ENCODE peak calls at places on chromosomes 3 and 15, in four cellular contexts. S is cardiac muscle cell, X is type B pancreatic cell, L is IMR-90. Z is an unnamed sample.

GRCh38 chr3:134644731-134645514 is 5.9 kb downstream of the KY start:
- DNase-seq in X (no peak), S (peak), L (no peak), Z (no peak)

GRCh38 chr3:153357436-153357835 is 195.4 kb downstream of the RAP2B start:
- DNase-seq in L (no peak), S (no peak), X (no peak), Z (no peak)

GRCh38 chr3:142077859-142078500 is 71.4 kb downstream of the TFDP2 start:
- DNase-seq in S (no peak), X (no peak), L (no peak), Z (no peak)

GRCh38 chr15:96421211-96421610 is 90.7 kb downstream of the NR2F2 start:
- DNase-seq in X (no peak), S (no peak), L (peak), Z (no peak)

GRCh38 chr3:136055491-136055890 is 90.0 kb downstream of the PPP2R3A start:
- DNase-seq in S (no peak), X (no peak), L (peak), Z (no peak)

GRCh38 chr3:183507551-183507950 is 48.0 kb downstream of the KLHL6 start:
- DNase-seq in L (no peak), X (no peak), S (no peak), Z (no peak)

GRCh38 chr15:51097553-51098330 is 3.0 kb upstream of the TNFAIP8L3 start:
- DNase-seq in X (no peak), L (peak), S (no peak), Z (no peak)

GRCh38 chr3:140768921-140769320 is 91.1 kb downstream of the TRIM42 start:
- DNase-seq in L (no peak), X (no peak), S (no peak), Z (no peak)

GRCh38 chr15:40190591-40190990 is 29.7 kb downstream of the BUB1B start:
- DNase-seq in X (no peak), L (peak), S (no peak), Z (no peak)

GRCh38 chr3:12750658-12751071 is 8.4 kb downstream of the TMEM40 start:
- DNase-seq in X (no peak), L (peak), S (no peak), Z (no peak)

GRCh38 chr3:153138267-153139210 is 23.5 kb upstream of the RAP2B start:
- DNase-seq in L (peak), X (no peak), S (no peak), Z (no peak)

GRCh38 chr3:61594978-61595687 is 33.8 kb downstream of the PTPRG start:
- DNase-seq in S (no peak), L (peak), X (no peak), Z (no peak)

GRCh38 chr15:36994809-36995208 is 105.5 kb downstream of the MEIS2 start:
- DNase-seq in L (no peak), S (no peak), X (no peak), Z (no peak)

GRCh38 chr15:90817117-90818057 is 51.0 kb upstream of the FURIN start:
- DNase-seq in L (no peak), S (no peak), X (no peak), Z (no peak)

GRCh38 chr3:15861163-15861562 is 63.4 kb upstream of the ANKRD28 start:
- DNase-seq in S (no peak), X (no peak), L (no peak), Z (no peak)

GRCh38 chr3:153070153-153070868 is 91.7 kb upstream of the RAP2B start:
- DNase-seq in S (no peak), L (peak), X (no peak), Z (no peak)

GRCh38 chr15:41562784-41563198 is 3.8 kb downstream of the TYRO3 start:
- DNase-seq in L (peak), X (no peak), S (no peak), Z (no peak)

GRCh38 chr3:8709801-8710524 is 23.6 kb upstream of the CAV3 start:
- DNase-seq in X (no peak), L (no peak), S (no peak), Z (no peak)

GRCh38 chr15:57927091-57927631 is 138.3 kb downstream of the ALDH1A2 start:
- DNase-seq in X (no peak), L (no peak), S (no peak), Z (no peak)

GRCh38 chr15:62138124-62138523 is 27.0 kb downstream of the C2CD4B start:
- DNase-seq in X (no peak), S (no peak), L (peak), Z (no peak)

GRCh38 chr3:188003188-188004171 is 150.5 kb upstream of the LPP start:
- DNase-seq in S (no peak), X (no peak), L (no peak), Z (no peak)

GRCh38 chr3:152550284-152550683 is 281.6 kb downstream of the MBNL1 start:
- DNase-seq in L (no peak), X (no peak), S (no peak), Z (no peak)

GRCh38 chr3:99313481-99313880 is 324.9 kb upstream of the COL8A1 start:
- DNase-seq in L (peak), S (no peak), X (no peak), Z (no peak)
- TF ChIP-seq CTCF in L (no peak), S (no peak), X (no peak), Z (no peak)

GRCh38 chr3:27659279-27660021 is 62.7 kb downstream of the EOMES start:
- DNase-seq in S (peak), L (peak), X (no peak), Z (peak)

GRCh38 chr3:27658741-27659140 is 63.4 kb downstream of the EOMES start:
- DNase-seq in S (no peak), X (no peak), L (no peak), Z (no peak)

GRCh38 chr3:27656790-27657189 is 65.3 kb downstream of the EOMES start:
- DNase-seq in X (no peak), S (no peak), L (no peak), Z (no peak)

GRCh38 chr3:27657404-27657803 is 64.7 kb downstream of the EOMES start:
- DNase-seq in X (no peak), S (no peak), L (no peak), Z (no peak)

DNA sequence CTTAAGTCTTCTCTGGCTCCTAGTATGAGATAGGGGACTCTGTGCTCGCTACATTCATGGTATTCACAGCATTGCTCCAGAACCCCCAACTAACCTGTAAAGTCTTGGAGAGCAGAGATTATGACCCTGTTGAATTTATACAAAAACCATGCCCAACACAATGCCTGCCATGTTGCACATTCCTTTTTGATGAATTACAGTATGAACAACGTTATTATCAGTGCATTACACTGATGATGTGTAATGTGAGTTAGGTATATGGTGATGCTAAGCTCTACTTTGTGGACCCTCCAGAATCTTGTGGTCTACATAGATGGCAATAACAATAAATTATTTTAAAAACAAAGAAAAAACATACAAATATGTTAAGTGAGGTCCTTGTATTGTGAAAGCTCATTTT is 64.3 kb downstream of the EOMES start:
- DNase-seq in X (no peak), L (no peak), S (no peak), Z (no peak)
- TF ChIP-seq CTCF in X (no peak), L (no peak), S (no peak), Z (no peak)

GRCh38 chr15:44064706-44065105 is 130.4 kb downstream of the FRMD5 start:
- DNase-seq in S (no peak), L (no peak), X (no peak), Z (no peak)

GRCh38 chr15:44069489-44069888 is 125.6 kb downstream of the FRMD5 start:
- DNase-seq in L (no peak), S (no peak), X (no peak), Z (no peak)

GRCh38 chr15:44068346-44068745 is 126.7 kb downstream of the FRMD5 start:
- DNase-seq in X (no peak), L (no peak), S (no peak), Z (no peak)

DNA sequence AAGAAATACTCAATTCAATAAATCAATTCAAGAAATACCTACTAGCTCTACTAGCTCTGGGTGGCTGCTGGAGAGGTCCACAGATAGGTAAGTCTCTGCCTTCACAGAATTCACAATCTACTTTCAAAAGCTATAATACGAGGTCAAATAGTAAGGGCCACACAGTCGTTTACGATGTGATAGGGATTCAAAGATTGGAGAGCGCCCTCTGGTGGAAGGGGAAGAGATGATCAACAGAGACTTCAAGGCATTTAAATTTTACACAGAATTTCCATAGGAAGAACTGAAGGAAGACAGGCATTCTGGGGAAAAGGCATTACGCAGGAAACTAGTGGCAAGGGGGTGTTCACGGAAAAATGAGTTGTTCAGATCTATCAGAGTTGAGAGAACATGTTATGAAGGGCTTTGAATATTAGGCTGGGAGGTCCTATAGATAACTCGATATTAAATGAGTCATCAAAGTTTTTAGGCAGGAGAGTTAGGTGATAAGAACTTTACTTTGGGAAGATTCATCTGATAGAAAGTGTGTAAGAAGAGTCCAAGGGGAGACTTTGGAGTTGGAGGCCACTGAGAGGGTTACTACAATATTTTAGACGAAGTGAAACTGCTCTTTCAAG is 128.8 kb downstream of the FRMD5 start:
- DNase-seq in L (peak), S (peak), X (no peak), Z (peak)
- TF ChIP-seq CTCF in L (peak), S (peak), X (peak), Z (peak)

GRCh38 chr3:84974347-84974746 is 15.6 kb downstream of the CADM2 start:
- DNase-seq in X (no peak), L (no peak), S (no peak), Z (no peak)
- TF ChIP-seq CTCF in X (no peak), L (no peak), S (no peak), Z (no peak)

DNA sequence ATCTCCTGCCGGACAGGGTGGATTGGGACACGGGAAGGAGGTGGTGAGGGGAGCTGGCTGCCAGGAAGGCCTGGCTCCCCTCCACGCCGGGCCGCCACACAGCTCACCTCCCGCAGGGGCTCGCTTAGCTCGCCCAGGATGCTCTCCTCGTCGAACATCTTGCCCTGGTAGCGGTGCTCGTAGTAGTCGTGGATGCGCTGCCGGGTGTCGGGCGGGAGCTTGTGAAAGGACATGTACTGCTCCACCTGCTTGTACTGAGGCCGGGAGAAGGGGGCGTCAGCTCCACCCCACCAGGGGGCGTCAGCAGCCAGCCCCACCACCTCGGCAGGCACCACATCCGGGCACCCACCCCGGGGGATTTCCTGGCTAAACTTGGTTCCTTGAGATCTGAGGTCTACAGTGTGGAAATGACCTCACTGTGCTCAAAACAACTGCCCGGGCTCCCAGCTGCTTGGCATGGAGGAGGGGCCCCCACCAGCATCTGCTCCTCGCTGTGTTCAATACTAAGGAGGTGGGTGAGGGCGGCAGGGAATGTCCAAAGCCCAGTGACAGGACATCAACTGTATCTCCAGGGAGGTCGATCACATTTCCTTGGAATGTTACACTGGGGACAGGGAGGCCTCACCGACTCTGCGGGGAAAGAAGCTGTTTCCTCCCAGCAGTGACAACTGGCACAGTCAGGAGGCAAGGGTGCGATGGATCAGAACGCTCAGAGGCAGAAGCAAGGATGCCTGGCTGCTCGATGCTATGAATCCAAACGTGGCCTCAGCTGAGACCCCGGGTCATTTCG is 43.4 kb downstream of the HCN4 start:
- DNase-seq in X (no peak), L (no peak), S (no peak), Z (peak)
- TF ChIP-seq CTCF in X (peak), L (peak), S (peak), Z (peak)

Z was measured in endothelial cell.